ENCODE peak calls at places on chromosomes 3 and 15, in five cellular contexts. A is AG09309; Y is HFF-Myc; J is CD8-positive, alpha-beta T cell; K is fibroblast of lung. Z is an unnamed sample.

GRCh38 chr3:32675164-32675563 is 9.8 kb upstream of the CNOT10 start:
- DNase-seq in A (no peak), Y (no peak), J (no peak), K (no peak), Z (no peak)

GRCh38 chr3:150346956-150347863 is 60.9 kb upstream of the TSC22D2 start:
- DNase-seq in A (no peak), Y (peak), J (no peak), K (peak), Z (no peak)

GRCh38 chr3:51620543-51620942 is 50.5 kb upstream of the TEX264 start:
- DNase-seq in A (peak), Y (no peak), J (no peak), K (peak), Z (no peak)

GRCh38 chr15:93859176-93859575 is 372.2 kb upstream of the MCTP2 start:
- DNase-seq in A (no peak), Y (no peak), J (no peak), K (no peak), Z (no peak)

GRCh38 chr15:35136552-35136951 is 51.5 kb upstream of the NANOGP8 start:
- DNase-seq in A (no peak), Y (no peak), J (no peak), K (no peak), Z (no peak)

GRCh38 chr3:195558602-195559001 is 15.5 kb upstream of the PPP1R2 start:
- DNase-seq in A (peak), Y (peak), J (no peak), K (no peak), Z (no peak)

GRCh38 chr3:129429597-129429996 is 1.2 kb upstream of the EFCAB12 start:
- DNase-seq in A (no peak), Y (no peak), J (no peak), K (no peak), Z (no peak)

GRCh38 chr3:142618917-142619401 is 22.8 kb downstream of the PLS1 start:
- DNase-seq in A (no peak), Y (no peak), J (no peak), K (peak), Z (peak)

GRCh38 chr15:101123222-101123910 is 128.5 kb downstream of the CHSY1 start:
- DNase-seq in A (peak), Y (no peak), J (no peak), K (peak), Z (no peak)

GRCh38 chr3:77254967-77255831 is 215.3 kb downstream of the ROBO2 start:
- DNase-seq in A (peak), Y (peak), J (no peak), K (peak), Z (peak)

GRCh38 chr3:129432036-129432435 is 3.6 kb upstream of the EFCAB12 start:
- DNase-seq in A (no peak), Y (no peak), J (no peak), K (no peak), Z (no peak)

GRCh38 chr15:61227269-61228024 is 1.7 kb downstream of the RORA start:
- DNase-seq in A (peak), Y (peak), J (no peak), K (peak), Z (no peak)

GRCh38 chr3:160695906-160696305 is 18.9 kb downstream of the ARL14 start:
- DNase-seq in A (peak), Y (no peak), J (no peak), K (peak), Z (no peak)

GRCh38 chr3:2838533-2839157 is 271.5 kb downstream of the IL5RA start:
- DNase-seq in A (no peak), Y (no peak), J (no peak), K (no peak), Z (no peak)

DNA sequence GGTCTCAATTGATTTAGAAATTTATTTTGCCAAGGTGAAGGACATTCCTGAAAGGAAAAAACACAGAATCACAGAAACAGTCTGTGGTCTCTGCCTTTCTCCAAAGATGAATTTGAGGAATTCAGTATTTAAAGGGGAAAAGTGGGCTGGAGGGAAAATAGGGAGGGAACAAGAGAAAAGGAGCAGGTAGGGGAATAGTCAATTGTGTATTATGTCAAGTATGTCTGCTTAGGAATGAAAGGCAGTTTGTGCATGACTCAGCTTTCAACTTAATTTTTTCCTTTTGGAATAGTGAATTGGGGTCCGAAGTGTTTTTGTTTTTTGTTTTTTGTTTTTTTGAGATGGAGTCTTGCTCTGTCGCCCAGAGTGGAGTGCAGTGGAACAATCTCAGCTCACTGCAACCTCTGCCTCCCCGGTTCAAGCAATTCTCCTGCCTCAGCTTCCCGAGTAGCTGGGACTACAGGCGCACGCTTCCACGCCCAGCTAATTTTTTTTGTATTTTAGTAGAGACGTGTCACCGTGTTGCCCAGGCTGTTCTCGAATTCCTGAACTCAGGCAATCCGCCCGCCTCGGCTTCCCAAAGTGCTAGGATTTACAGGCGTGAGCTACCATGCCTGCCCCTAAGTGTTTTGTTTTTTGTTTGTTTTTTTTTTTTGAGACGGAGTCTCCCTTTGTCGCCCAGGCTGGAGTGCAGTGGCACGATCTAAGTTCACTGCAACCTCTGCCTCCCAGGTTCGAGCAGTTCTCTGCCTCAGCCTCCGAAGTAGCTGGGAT is 74.1 kb upstream of the MAP4 start:
- DNase-seq in A (no peak), Y (no peak), J (no peak), K (peak), Z (no peak)
- H3K4me3 ChIP-seq in A (no peak), Y (peak), J (no peak), K (peak), Z (no peak)

GRCh38 chr15:77654975-77655374 is 22.3 kb upstream of the LINGO1 start:
- DNase-seq in A (no peak), Y (no peak), J (no peak), K (no peak), Z (no peak)

GRCh38 chr15:77657629-77658238 is 25.0 kb upstream of the LINGO1 start:
- DNase-seq in A (no peak), Y (no peak), J (no peak), K (no peak), Z (no peak)

GRCh38 chr15:77664428-77664827 is 31.7 kb upstream of the LINGO1 start:
- DNase-seq in A (no peak), Y (no peak), J (no peak), K (no peak), Z (no peak)

GRCh38 chr15:77656294-77656693 is 23.6 kb upstream of the LINGO1 start:
- DNase-seq in A (no peak), Y (no peak), J (no peak), K (no peak), Z (no peak)

GRCh38 chr15:77659350-77660321 is 26.9 kb upstream of the LINGO1 start:
- DNase-seq in A (peak), Y (peak), J (no peak), K (peak), Z (peak)
- H3K4me3 ChIP-seq in A (no peak), Y (no peak), J (no peak), K (no peak), Z (no peak)

GRCh38 chr15:81880833-81881232 is 165.0 kb downstream of the MEX3B start:
- DNase-seq in A (no peak), Y (no peak), J (no peak), K (no peak), Z (no peak)
- H3K4me3 ChIP-seq in A (no peak), Y (no peak), J (no peak), K (no peak), Z (no peak)

GRCh38 chr15:37107071-37107753 is 6.9 kb upstream of the MEIS2 start:
- DNase-seq in A (no peak), Y (no peak), J (no peak), K (no peak), Z (no peak)

GRCh38 chr15:37106490-37107001 is 6.2 kb upstream of the MEIS2 start:
- DNase-seq in A (no peak), Y (no peak), J (no peak), K (peak), Z (no peak)

GRCh38 chr15:37109151-37109912 is 9.0 kb upstream of the MEIS2 start:
- DNase-seq in A (no peak), Y (no peak), J (no peak), K (no peak), Z (no peak)

GRCh38 chr15:37108725-37109124 is 8.4 kb upstream of the MEIS2 start:
- DNase-seq in A (no peak), Y (no peak), J (no peak), K (no peak), Z (no peak)

DNA sequence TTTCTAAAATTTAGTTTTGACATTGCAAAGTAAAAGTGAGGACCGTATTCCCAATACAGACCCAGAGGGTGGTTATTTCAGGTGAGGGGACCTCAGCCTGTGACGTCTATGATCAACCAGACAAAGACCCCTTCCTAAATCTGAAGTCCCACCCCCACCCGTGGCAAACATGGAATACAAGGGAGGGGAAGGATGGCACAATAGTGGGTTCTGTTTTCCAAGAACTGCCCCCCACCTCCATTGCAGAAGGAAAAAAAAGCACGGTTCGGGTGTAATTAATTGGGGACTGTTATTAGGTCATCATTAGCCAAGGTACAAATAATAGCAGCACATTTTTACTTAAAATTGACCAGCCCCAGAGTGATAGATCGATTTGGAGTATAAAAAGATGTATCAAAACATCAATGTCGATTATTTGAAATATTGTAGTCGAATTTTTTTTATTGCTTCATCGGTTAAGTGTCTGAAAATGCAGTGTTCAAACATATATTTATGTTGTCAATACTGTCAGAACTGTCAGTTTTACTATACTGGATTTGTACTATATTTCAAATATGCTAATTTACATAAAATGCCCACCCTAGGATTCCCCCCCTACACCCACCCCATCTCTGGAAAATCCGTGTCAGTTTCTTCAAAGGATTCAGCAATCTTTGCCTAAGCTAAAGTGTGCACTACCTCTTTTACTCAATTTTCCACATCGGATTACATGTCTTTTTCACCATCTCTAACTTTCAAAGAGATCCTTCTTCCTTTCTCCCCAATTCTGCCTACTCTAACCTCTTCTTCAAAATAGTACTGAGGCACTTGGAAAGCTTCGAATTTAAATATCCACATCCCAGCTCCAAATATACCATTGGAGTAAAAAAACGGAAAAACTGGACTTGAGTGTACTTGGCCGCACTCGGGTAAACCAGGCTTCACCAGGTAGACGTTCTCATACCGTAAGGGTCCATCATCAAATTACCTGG is 7.7 kb upstream of the MEIS2 start:
- DNase-seq in A (no peak), Y (no peak), J (no peak), K (no peak), Z (no peak)
- H3K4me3 ChIP-seq in A (no peak), Y (no peak), J (no peak), K (no peak), Z (no peak)

Z was measured in stomach.